ENCODE peak calls at places on chromosome 13, in eight cellular contexts. Q, U, Z, E, V, W, S and I are unnamed samples.

GRCh38 chr13:99702687-99703319 is 201.5 kb downstream of the TM9SF2 start:
- DNase-seq in Q (no peak), U (peak; percentile 29), Z (no peak), E (no peak), V (no peak), W (peak; percentile 79), S (no peak), I (no peak)

GRCh38 chr13:55606045-55606665 is 1534.6 kb upstream of the PRR20A start:
- DNase-seq in Q (no peak), U (no peak), Z (no peak), E (no peak), V (no peak), W (no peak), S (no peak), I (no peak)

GRCh38 chr13:35884211-35884610 is 247.0 kb downstream of the DCLK1 start:
- DNase-seq in Q (no peak), U (no peak), Z (no peak), E (no peak), V (no peak), W (no peak), S (no peak), I (no peak)

GRCh38 chr13:101230271-101230890 is 185.9 kb downstream of the NALCN start:
- DNase-seq in Q (no peak), U (no peak), Z (peak; percentile 15), E (no peak), V (no peak), W (no peak), S (no peak), I (no peak)

GRCh38 chr13:50635504-50635903 is 208.0 kb downstream of the DLEU7 start:
- DNase-seq in Q (peak; percentile 39), U (no peak), Z (no peak), E (no peak), V (no peak), W (no peak), S (peak; percentile 19), I (no peak)

GRCh38 chr13:92974905-92975429 is 251.6 kb upstream of the GPC6 start:
- DNase-seq in Q (no peak), U (no peak), Z (no peak), E (no peak), V (no peak), W (no peak), S (no peak), I (no peak)

GRCh38 chr13:37070145-37070695 is 10.7 kb upstream of the SUPT20H start:
- DNase-seq in Q (no peak), U (no peak), Z (no peak), E (no peak), V (no peak), W (no peak), S (no peak), I (no peak)

GRCh38 chr13:86906458-86906857 is 764.7 kb upstream of the SLITRK5 start:
- DNase-seq in Q (peak; percentile 8), U (no peak), Z (peak; percentile 64), E (peak; percentile 60), V (no peak), W (no peak), S (no peak), I (no peak)

GRCh38 chr13:108322206-108322824 is 52.8 kb downstream of the TNFSF13B start:
- DNase-seq in Q (peak; percentile 70), U (peak; percentile 64), Z (peak; percentile 52), E (peak; percentile 33), V (no peak), W (no peak), S (peak; percentile 26), I (peak; percentile 60)

GRCh38 chr13:99982021-99982740 is 597 bp downstream of the ZIC2 start:
- DNase-seq in Q (peak; percentile 52), U (peak; percentile 77), Z (no peak), E (peak; percentile 35), V (no peak), W (no peak), S (peak; percentile 51), I (no peak)

GRCh38 chr13:54367639-54368271 is 1339.1 kb downstream of the OLFM4 start:
- DNase-seq in Q (no peak), U (no peak), Z (no peak), E (no peak), V (no peak), W (no peak), S (no peak), I (no peak)

GRCh38 chr13:49021953-49022352 is 46.2 kb downstream of the FNDC3A start:
- DNase-seq in Q (no peak), U (no peak), Z (no peak), E (peak; percentile 41), V (no peak), W (no peak), S (no peak), I (peak; percentile 4)

GRCh38 chr13:49022472-49023144 is 46.9 kb downstream of the FNDC3A start:
- DNase-seq in Q (peak; percentile 79), U (no peak), Z (peak; percentile 36), E (peak; percentile 59), V (no peak), W (no peak), S (peak; percentile 19), I (peak; percentile 59)

GRCh38 chr13:49029570-49029969 is 53.9 kb downstream of the FNDC3A start:
- DNase-seq in Q (no peak), U (no peak), Z (no peak), E (no peak), V (no peak), W (no peak), S (no peak), I (no peak)

GRCh38 chr13:49023441-49023840 is 47.7 kb downstream of the FNDC3A start:
- DNase-seq in Q (peak; percentile 87), U (no peak), Z (peak; percentile 92), E (peak; percentile 88), V (no peak), W (no peak), S (peak; percentile 67), I (peak; percentile 83)

DNA sequence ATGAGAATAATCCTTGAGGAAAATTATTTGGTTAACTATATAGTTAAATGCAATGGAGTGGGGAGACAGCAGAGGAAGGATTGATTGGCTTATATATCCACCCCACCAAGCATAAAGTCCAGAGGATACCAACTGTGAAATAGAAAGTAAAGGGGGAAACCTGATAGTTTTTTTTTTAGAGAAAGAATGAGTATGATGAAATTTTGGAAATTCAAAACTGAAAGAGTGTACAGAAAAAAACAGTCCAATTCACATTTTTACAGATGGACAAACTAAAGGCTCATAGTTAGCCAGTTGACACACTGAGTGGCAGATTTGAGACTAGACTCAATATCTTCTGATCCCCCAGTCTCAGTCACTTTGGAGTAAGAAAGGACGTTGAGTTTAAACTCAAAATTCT is 51.1 kb downstream of the FNDC3A start:
- DNase-seq in Q (no peak), U (no peak), Z (peak; percentile 48), E (no peak), V (no peak), W (no peak), S (no peak), I (no peak)
- H3K4me1 ChIP-seq in Q (peaks cover 38% of the 10 kb centered on the region), U (no peaks in the 10 kb centered on the region), Z (peaks cover 3% of the 10 kb centered on the region), E (no peaks in the 10 kb centered on the region), V (no peaks in the 10 kb centered on the region), W (no peaks in the 10 kb centered on the region), S (peaks cover 24% of the 10 kb centered on the region), I (peaks cover 25% of the 10 kb centered on the region)

DNA sequence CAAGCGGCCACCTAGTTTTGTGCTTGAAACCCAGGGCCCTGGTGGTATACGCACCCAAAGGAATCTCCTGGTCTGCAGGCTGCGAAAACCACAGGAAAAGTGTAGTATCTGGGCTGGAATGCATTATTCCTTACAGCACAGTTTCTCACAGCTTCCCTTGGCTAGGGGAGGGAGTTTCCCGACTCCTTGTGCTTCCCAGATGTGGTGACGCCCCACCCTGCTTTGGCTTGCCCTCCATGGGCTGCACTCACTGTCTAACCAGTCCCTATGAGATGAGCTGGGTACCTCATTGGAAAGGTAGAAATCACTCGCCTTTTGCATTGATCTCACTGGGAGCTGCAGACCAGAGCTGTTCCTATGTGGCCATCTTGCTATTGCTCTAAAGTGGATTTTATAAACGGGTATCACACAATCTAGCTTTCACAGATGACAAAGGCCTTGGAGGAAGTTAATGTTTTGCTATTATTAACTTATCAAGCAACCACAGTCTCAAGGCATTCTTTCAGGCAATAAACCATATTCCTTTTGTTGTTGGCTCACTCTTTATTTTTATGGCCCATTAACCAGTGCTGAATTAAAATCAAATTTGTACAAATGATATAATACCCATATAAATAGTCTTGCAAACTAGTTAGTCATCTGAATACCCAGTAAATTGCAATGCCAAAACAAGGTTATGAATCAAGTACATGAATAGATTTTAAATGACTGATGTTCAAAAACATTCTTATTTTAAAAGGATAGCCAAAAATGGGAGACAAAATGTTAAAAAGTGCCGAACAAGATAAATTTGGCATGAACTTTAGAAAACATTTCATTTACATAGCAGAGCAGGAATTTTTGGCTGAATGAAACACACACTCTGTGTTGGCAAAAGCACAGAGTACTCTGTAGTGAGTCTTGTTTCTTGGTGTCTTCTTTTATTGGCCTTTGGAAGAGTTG is 475.4 kb upstream of the ARGLU1 start:
- DNase-seq in Q (no peak), U (no peak), Z (peak; percentile 34), E (peak; percentile 87), V (no peak), W (no peak), S (no peak), I (no peak)
- H3K9ac ChIP-seq in Q (no peak overlapping the region), U (no peak overlapping the region), Z (no peak overlapping the region), E (no peak overlapping the region), V (no peak overlapping the region), W (no peak overlapping the region), S (no peak overlapping the region), I (no peak overlapping the region)

DNA sequence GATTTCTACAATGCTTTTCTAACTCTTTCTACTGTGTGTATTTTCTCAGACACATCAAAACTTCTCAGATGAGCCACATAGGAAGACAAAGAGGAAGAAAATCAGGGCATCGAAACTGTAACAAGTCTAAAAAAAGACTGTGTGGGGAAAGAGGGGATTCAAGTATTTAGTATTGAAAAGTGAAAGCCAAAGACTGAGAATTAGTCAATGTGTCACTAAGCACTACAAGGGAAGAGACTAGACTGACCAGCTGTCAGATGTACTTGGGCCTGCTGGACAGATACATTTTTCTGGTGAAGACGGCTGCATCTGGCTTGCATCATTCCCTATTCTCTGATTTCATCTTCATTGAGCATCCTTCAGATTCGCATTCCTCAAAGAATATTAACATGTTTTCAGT is 25.4 kb downstream of the COMMD6 start:
- DNase-seq in Q (no peak), U (no peak), Z (no peak), E (no peak), V (no peak), W (no peak), S (no peak), I (no peak)
- H3K4me1 ChIP-seq in Q (no peaks in the 10 kb centered on the region), U (no peaks in the 10 kb centered on the region), Z (no peaks in the 10 kb centered on the region), E (no peaks in the 10 kb centered on the region), V (no peaks in the 10 kb centered on the region), W (no peaks in the 10 kb centered on the region), S (peaks cover 1% of the 10 kb centered on the region), I (no peaks in the 10 kb centered on the region)

GRCh38 chr13:52737451-52737850 is 2.2 kb downstream of the CNMD start:
- DNase-seq in Q (no peak), U (no peak), Z (no peak), E (no peak), V (no peak), W (no peak), S (no peak), I (no peak)
- H3K9ac ChIP-seq in Q (no peak overlapping the region), U (no peak overlapping the region), Z (no peak overlapping the region), E (no peak overlapping the region), V (no peak overlapping the region), W (no peak overlapping the region), S (no peak overlapping the region), I (no peak overlapping the region)

DNA sequence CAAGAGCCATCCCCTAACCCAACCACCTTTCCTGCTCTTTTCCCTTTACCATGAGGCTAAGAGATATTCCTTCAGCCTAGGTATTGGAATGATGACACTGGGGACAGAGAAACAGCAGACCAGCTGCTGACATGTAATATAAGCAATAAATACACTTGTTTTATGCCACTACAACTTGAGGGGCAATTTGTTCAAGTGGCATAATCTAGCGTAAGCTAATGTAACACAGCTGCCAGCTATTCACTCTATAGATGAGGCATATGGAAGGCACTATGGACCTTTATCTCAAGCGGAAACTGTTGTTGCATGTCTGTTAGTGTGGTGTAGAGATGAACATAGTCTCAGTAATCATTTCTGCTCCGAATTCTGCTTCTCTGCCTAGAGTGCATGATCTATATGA is 111.1 kb downstream of the STARD13 start:
- DNase-seq in Q (no peak), U (no peak), Z (no peak), E (no peak), V (no peak), W (no peak), S (no peak), I (no peak)
- H3K4me1 ChIP-seq in Q (peaks cover 29% of the 10 kb centered on the region), U (no peaks in the 10 kb centered on the region), Z (peaks cover 21% of the 10 kb centered on the region), E (peaks cover 12% of the 10 kb centered on the region), V (no peaks in the 10 kb centered on the region), W (no peaks in the 10 kb centered on the region), S (peaks cover 17% of the 10 kb centered on the region), I (peaks cover 7% of the 10 kb centered on the region)